ENCODE peak calls at places on chromosomes 1 and 21, in six cellular contexts. H, S, R, Z, C and Q are unnamed samples.

GRCh38 chr21:46366091-46366490 is 42.1 kb downstream of the PCNT start:
- DNase-seq in H (no peak), S (no peak), R (no peak), Z (no peak), C (no peak), Q (no peak)

GRCh38 chr21:35716886-35717285 is 343.4 kb downstream of the SETD4 start:
- DNase-seq in H (no peak), S (no peak), R (no peak), Z (no peak), C (no peak), Q (no peak)

GRCh38 chr1:12595839-12596821 is 21.9 kb downstream of the DHRS3 start:
- DNase-seq in H (peak; percentile 98), S (peak; percentile 89), R (peak; percentile 98), Z (no peak), C (peak; percentile 96), Q (peak; percentile 45)

GRCh38 chr1:67290236-67290635 is 17.4 kb upstream of the IL12RB2 start:
- DNase-seq in H (no peak), S (no peak), R (no peak), Z (no peak), C (no peak), Q (no peak)

GRCh38 chr1:54571803-54572202 is 23.8 kb downstream of the ACOT11 start:
- DNase-seq in H (no peak), S (no peak), R (no peak), Z (no peak), C (no peak), Q (no peak)

GRCh38 chr1:115411388-115412063 is 73.5 kb upstream of the NGF start:
- DNase-seq in H (peak; percentile 95), S (no peak), R (peak; percentile 76), Z (no peak), C (no peak), Q (no peak)

GRCh38 chr1:71135571-71135970 is 54.7 kb upstream of the ZRANB2 start:
- DNase-seq in H (peak; percentile 59), S (no peak), R (peak; percentile 40), Z (no peak), C (no peak), Q (no peak)

GRCh38 chr1:42340093-42340492 is 5.1 kb upstream of the FOXJ3 start:
- DNase-seq in H (peak; percentile 21), S (no peak), R (peak; percentile 24), Z (no peak), C (no peak), Q (no peak)

GRCh38 chr1:22717038-22717758 is 6.6 kb downstream of the EPHB2 start:
- DNase-seq in H (no peak), S (no peak), R (no peak), Z (no peak), C (no peak), Q (no peak)

GRCh38 chr1:162772571-162773154 is 17.8 kb upstream of the HSD17B7 start:
- DNase-seq in H (peak; percentile 51), S (no peak), R (no peak), Z (no peak), C (no peak), Q (no peak)

GRCh38 chr1:23101891-23102688 is 66.6 kb downstream of the LUZP1 start:
- DNase-seq in H (peak; percentile 59), S (no peak), R (no peak), Z (no peak), C (no peak), Q (no peak)

GRCh38 chr1:17439250-17440073 is at the start of gene RCC2:
- DNase-seq in H (peak; percentile 78), S (peak; percentile 80), R (peak; percentile 79), Z (peak; percentile 94), C (no peak), Q (peak; percentile 90)

GRCh38 chr1:22844621-22845020 is 128.0 kb downstream of the LACTBL1 start:
- DNase-seq in H (no peak), S (no peak), R (no peak), Z (no peak), C (no peak), Q (no peak)

GRCh38 chr1:75198761-75199160 is 64.6 kb downstream of the LHX8 start:
- DNase-seq in H (no peak), S (no peak), R (no peak), Z (no peak), C (no peak), Q (no peak)

GRCh38 chr1:44108241-44108640 is 10.4 kb upstream of the KLF17 start:
- DNase-seq in H (peak; percentile 83), S (no peak), R (peak; percentile 51), Z (no peak), C (no peak), Q (no peak)

GRCh38 chr1:44101356-44101755 is 17.3 kb upstream of the KLF17 start:
- DNase-seq in H (peak; percentile 59), S (no peak), R (no peak), Z (no peak), C (no peak), Q (no peak)

GRCh38 chr1:44100183-44100582 is 18.4 kb upstream of the KLF17 start:
- DNase-seq in H (no peak), S (no peak), R (no peak), Z (no peak), C (no peak), Q (no peak)

GRCh38 chr1:44105810-44106209 is 12.8 kb upstream of the KLF17 start:
- DNase-seq in H (no peak), S (no peak), R (no peak), Z (no peak), C (no peak), Q (no peak)

GRCh38 chr1:44103270-44104131 is 15.1 kb upstream of the KLF17 start:
- DNase-seq in H (peak; percentile 16), S (no peak), R (no peak), Z (no peak), C (no peak), Q (no peak)
- TF ChIP-seq CTCF in H (peak; percentile 24), S (no peak), R (peak; percentile 42), Z (peak; percentile 23), C (no peak), Q (no peak)

GRCh38 chr1:64572222-64572900 is 102.4 kb downstream of the CACHD1 start:
- DNase-seq in H (no peak), S (no peak), R (no peak), Z (no peak), C (no peak), Q (no peak)
- TF ChIP-seq CTCF in H (no peak), S (no peak), R (no peak), Z (no peak), C (no peak), Q (no peak)

DNA sequence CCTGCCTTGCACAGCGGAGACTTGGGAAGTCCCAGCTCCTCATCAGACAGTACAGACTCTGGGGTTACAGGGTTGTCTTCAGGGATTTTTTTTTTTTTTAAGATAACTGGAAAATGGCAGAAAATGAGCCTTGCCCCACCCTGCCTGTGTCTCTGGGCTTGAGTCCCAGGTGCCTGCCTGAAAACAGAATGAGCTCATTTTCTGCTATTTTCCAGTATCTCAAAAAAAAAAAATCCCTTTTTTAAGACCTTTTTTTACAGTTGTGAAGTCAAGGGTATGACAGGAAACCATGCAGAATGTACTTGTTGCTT is 10.1 kb downstream of the SLX9 start:
- DNase-seq in H (no peak), S (no peak), R (no peak), Z (no peak), C (no peak), Q (no peak)
- TF ChIP-seq CTCF in H (no peak), S (no peak), R (no peak), Z (no peak), C (no peak), Q (no peak)

DNA sequence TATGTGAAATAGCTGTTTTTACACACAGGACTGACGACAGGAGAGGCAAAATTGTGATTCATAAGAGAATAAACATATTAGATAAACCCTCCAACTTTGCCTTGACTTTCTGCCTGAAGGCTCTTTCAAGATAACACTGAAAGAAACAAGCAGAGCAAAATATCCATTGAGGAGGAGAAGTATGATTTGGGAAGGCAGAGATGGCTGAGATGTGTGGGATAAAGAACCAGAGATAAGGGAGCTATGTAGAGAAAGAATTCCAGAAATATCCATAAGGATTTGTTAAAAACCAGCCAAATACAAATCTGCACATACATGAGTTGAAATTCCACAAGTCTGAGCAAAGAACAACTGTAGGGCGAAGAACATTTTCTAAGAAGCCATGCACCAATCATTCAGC is 1064.7 kb downstream of the PLA2G4A start:
- DNase-seq in H (no peak), S (no peak), R (no peak), Z (no peak), C (no peak), Q (no peak)
- TF ChIP-seq CTCF in H (no peak), S (no peak), R (no peak), Z (no peak), C (no peak), Q (no peak)

DNA sequence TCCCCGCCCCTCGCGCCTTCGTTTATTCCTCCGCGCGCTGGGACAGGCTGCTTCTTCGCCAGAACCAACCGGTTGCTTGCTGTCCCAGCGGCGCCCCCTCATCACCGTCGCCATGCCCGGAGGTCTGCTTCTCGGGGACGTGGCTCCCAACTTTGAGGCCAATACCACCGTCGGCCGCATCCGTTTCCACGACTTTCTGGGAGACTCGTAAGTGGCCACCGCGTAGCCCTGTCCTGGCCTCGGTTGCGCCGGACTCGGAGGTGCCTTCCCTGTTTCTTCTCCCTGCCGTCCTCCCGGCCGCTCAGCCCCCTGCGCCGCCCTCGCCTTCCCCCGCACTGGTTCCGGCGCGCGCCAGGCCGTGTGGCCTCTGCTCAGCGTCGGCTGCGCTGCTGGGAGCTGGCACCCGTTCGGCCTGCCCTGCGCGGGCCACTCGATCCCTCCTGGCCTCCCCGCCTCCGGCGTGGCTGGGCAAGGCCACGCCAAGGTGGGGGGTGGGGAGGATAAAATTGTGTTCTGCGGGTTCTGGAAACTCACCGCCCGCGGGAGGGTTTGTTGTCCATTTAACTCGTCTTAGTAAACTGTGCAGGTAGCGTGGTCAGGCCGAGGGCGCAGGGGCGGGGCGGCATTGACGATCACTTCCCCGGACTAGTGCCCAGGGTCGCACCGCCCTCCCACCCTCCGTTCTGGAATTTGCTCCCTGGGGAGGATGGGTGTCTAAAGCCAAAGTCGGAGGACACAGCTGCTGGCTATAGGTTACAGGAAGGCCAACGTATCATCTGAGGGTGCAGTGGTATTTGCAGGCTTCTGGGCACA is at the start of gene PRDX6:
- DNase-seq in H (peak; percentile 41), S (no peak), R (peak; percentile 80), Z (no peak), C (peak; percentile 94), Q (no peak)
- TF ChIP-seq CTCF in H (no peak), S (no peak), R (no peak), Z (no peak), C (no peak), Q (no peak)

DNA sequence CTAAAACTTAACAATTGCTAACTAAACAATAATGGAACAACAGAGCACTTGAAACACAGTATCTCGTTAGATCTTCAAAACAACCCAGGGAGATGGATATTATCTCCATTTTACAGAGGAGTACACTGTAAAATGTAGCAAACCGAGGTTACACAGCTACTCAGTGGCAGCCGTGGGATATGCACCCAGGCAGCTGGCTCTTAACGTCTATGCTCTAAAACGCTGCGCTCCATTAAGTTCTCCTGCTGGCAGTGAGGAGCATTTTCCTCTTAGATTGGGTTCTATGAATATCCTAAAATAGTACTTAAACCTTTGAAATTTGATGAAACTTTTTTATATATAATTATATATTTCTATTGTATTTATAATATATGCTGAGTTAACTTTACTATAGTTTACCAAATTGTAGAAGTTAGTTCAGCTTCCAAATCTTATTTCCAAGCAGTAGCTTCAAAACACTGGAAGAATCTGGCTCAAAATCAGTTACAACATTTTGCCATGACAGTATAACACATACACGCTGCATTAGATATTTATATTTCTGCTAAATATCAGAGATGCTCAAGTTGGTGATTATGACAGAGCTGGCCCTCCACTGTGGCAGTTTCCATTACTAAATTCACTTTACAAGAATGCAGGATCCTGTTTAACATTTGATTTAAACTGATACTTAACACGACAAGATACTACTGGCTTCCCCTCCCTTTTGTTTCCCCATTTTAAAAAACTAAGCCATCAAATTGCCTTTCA is 49.5 kb downstream of the TGFBR3 start:
- DNase-seq in H (no peak), S (no peak), R (no peak), Z (no peak), C (no peak), Q (no peak)
- TF ChIP-seq CTCF in H (peak; percentile 6), S (no peak), R (no peak), Z (no peak), C (no peak), Q (no peak)